ENCODE peak calls at places on chromosomes 11 and 22, in six cellular contexts. L is activated CD4-positive, alpha-beta T cell treated with anti-CD3 and anti-CD28 coated beads for 24 hours; B is WERI-Rb-1; V is DMS153; N is NCI-H1105 treated with DMSO at 0.1 percent for 48 hours; F is iPS DF 19.7. M is an unnamed sample.
A peak's percentile ranks its signal among the peaks of the same experiment; 100 is the strongest.

GRCh38 chr22:46638601-46639431 is 18.6 kb downstream of the GRAMD4 start:
- DNase-seq in L (no peak), F (no peak), N (no peak), V (peak; percentile 76), B (no peak), M (peak; percentile 5)

GRCh38 chr11:108697872-108698473 is 33.1 kb downstream of the DDX10 start:
- DNase-seq in V (peak; percentile 22), B (peak; percentile 53), L (peak; percentile 26), N (peak; percentile 64), F (peak; percentile 17), M (peak; percentile 62)

GRCh38 chr22:23790819-23791736 is 4.3 kb downstream of the SMARCB1 start:
- DNase-seq in N (no peak), F (no peak), V (no peak), B (no peak), L (no peak), M (no peak)

GRCh38 chr11:119093951-119094815 is 7.5 kb downstream of the DPAGT1 start:
- DNase-seq in L (no peak), B (no peak), N (no peak), V (no peak), F (no peak), M (no peak)

GRCh38 chr11:69921429-69922014 is 102.3 kb upstream of the FGF3 start:
- DNase-seq in L (no peak), F (no peak), N (no peak), V (no peak), B (no peak), M (no peak)

GRCh38 chr11:118609380-118610219 is 2.2 kb downstream of the PHLDB1 start:
- DNase-seq in N (no peak), B (no peak), F (no peak), V (no peak), L (no peak), M (no peak)

GRCh38 chr11:128565881-128566280 is 21.5 kb downstream of the ETS1 start:
- DNase-seq in B (no peak), L (no peak), V (no peak), N (no peak), F (no peak), M (no peak)

GRCh38 chr11:77517226-77517625 is 43.3 kb upstream of the PAK1 start:
- DNase-seq in F (no peak), L (no peak), V (no peak), B (no peak), N (no peak), M (no peak)

M was measured in NCI-H345.